ENCODE peak calls at places on chromosomes 16 and 17, in five cellular contexts. One of them, this sample, is unnamed.
A peak's percentile ranks its signal among the peaks of the same experiment; 100 is the strongest.

GRCh38 chr16:69775535-69775934 is 13.4 kb downstream of the WWP2 start:
- DNase-seq in thoracic aorta: no peak
- DNase-seq in CD4-positive, alpha-beta T cell: no peak
- DNase-seq in fibroblast of the aortic adventitia: no peak
- DNase-seq in esophagus squamous epithelium: no peak
- DNase-seq in this sample: no peak

GRCh38 chr16:27455700-27456099 is 53.7 kb downstream of the IL21R start:
- DNase-seq in esophagus squamous epithelium: no peak
- DNase-seq in thoracic aorta: no peak
- DNase-seq in fibroblast of the aortic adventitia: no peak
- DNase-seq in CD4-positive, alpha-beta T cell: no peak
- DNase-seq in this sample: peak; percentile 43

GRCh38 chr17:8959312-8959918 is 6.1 kb downstream of the PIK3R5 start:
- DNase-seq in thoracic aorta: no peak
- DNase-seq in esophagus squamous epithelium: no peak
- DNase-seq in fibroblast of the aortic adventitia: no peak
- DNase-seq in CD4-positive, alpha-beta T cell: no peak
- DNase-seq in this sample: no peak

GRCh38 chr16:65525743-65526142 is 403.9 kb upstream of the CDH11 start:
- DNase-seq in fibroblast of the aortic adventitia: no peak
- DNase-seq in CD4-positive, alpha-beta T cell: no peak
- DNase-seq in thoracic aorta: no peak
- DNase-seq in esophagus squamous epithelium: no peak
- DNase-seq in this sample: no peak

GRCh38 chr17:12530126-12530525 is 135.6 kb upstream of the MYOCD start:
- DNase-seq in esophagus squamous epithelium: no peak
- DNase-seq in CD4-positive, alpha-beta T cell: no peak
- DNase-seq in thoracic aorta: no peak
- DNase-seq in fibroblast of the aortic adventitia: no peak
- DNase-seq in this sample: no peak

GRCh38 chr17:49998836-49999511 is 4.0 kb upstream of the DLX3 start:
- DNase-seq in esophagus squamous epithelium: no peak
- DNase-seq in CD4-positive, alpha-beta T cell: no peak
- DNase-seq in thoracic aorta: no peak
- DNase-seq in fibroblast of the aortic adventitia: no peak
- DNase-seq in this sample: no peak

GRCh38 chr16:55370762-55371482 is 46.9 kb downstream of the IRX6 start:
- DNase-seq in thoracic aorta: peak; percentile 13
- DNase-seq in CD4-positive, alpha-beta T cell: no peak
- DNase-seq in esophagus squamous epithelium: no peak
- DNase-seq in fibroblast of the aortic adventitia: peak; percentile 37
- DNase-seq in this sample: peak; percentile 31

GRCh38 chr16:28189237-28189636 is 22.5 kb downstream of the XPO6 start:
- DNase-seq in CD4-positive, alpha-beta T cell: peak; percentile 18
- DNase-seq in esophagus squamous epithelium: no peak
- DNase-seq in fibroblast of the aortic adventitia: no peak
- DNase-seq in thoracic aorta: no peak
- DNase-seq in this sample: no peak

GRCh38 chr17:29930399-29931010 is 477 bp upstream of the SSH2 start:
- DNase-seq in fibroblast of the aortic adventitia: peak; percentile 68
- DNase-seq in esophagus squamous epithelium: no peak
- DNase-seq in CD4-positive, alpha-beta T cell: no peak
- DNase-seq in thoracic aorta: no peak
- DNase-seq in this sample: no peak

GRCh38 chr17:77409282-77410161 is 268.8 kb downstream of the SEC14L1 start:
- DNase-seq in esophagus squamous epithelium: no peak
- DNase-seq in thoracic aorta: peak; percentile 71
- DNase-seq in CD4-positive, alpha-beta T cell: no peak
- DNase-seq in fibroblast of the aortic adventitia: peak; percentile 77
- DNase-seq in this sample: peak; percentile 24

GRCh38 chr16:4113358-4114256 is 2.6 kb downstream of the ADCY9 start:
- DNase-seq in fibroblast of the aortic adventitia: peak; percentile 32
- DNase-seq in esophagus squamous epithelium: no peak
- DNase-seq in CD4-positive, alpha-beta T cell: no peak
- DNase-seq in thoracic aorta: no peak
- DNase-seq in this sample: no peak

GRCh38 chr17:13539421-13539820 is 62.3 kb downstream of the HS3ST3A1 start:
- DNase-seq in CD4-positive, alpha-beta T cell: no peak
- DNase-seq in fibroblast of the aortic adventitia: no peak
- DNase-seq in thoracic aorta: no peak
- DNase-seq in esophagus squamous epithelium: no peak
- DNase-seq in this sample: no peak

GRCh38 chr17:67180275-67180674 is 64.7 kb downstream of the HELZ start:
- DNase-seq in thoracic aorta: no peak
- DNase-seq in fibroblast of the aortic adventitia: no peak
- DNase-seq in esophagus squamous epithelium: no peak
- DNase-seq in CD4-positive, alpha-beta T cell: no peak
- DNase-seq in this sample: no peak

GRCh38 chr16:48511071-48511540 is 98.9 kb downstream of the N4BP1 start:
- DNase-seq in thoracic aorta: no peak
- DNase-seq in esophagus squamous epithelium: no peak
- DNase-seq in CD4-positive, alpha-beta T cell: no peak
- DNase-seq in fibroblast of the aortic adventitia: peak; percentile 92
- DNase-seq in this sample: peak; percentile 10

GRCh38 chr16:6836771-6837170 is 495.9 kb upstream of the RBFOX1 start:
- DNase-seq in fibroblast of the aortic adventitia: no peak
- DNase-seq in thoracic aorta: no peak
- DNase-seq in CD4-positive, alpha-beta T cell: no peak
- DNase-seq in esophagus squamous epithelium: no peak
- DNase-seq in this sample: no peak

GRCh38 chr16:56388209-56388608 is 37.1 kb downstream of the AMFR start:
- DNase-seq in esophagus squamous epithelium: no peak
- DNase-seq in CD4-positive, alpha-beta T cell: no peak
- DNase-seq in fibroblast of the aortic adventitia: no peak
- DNase-seq in thoracic aorta: no peak
- DNase-seq in this sample: peak; percentile 43

GRCh38 chr17:82041139-82041814 is 3.8 kb upstream of the DCXR start:
- DNase-seq in thoracic aorta: no peak
- DNase-seq in esophagus squamous epithelium: no peak
- DNase-seq in fibroblast of the aortic adventitia: no peak
- DNase-seq in CD4-positive, alpha-beta T cell: no peak
- DNase-seq in this sample: no peak

GRCh38 chr16:28477311-28477920 is 5.3 kb upstream of the NPIPB7 start:
- DNase-seq in esophagus squamous epithelium: no peak
- DNase-seq in fibroblast of the aortic adventitia: no peak
- DNase-seq in thoracic aorta: no peak
- DNase-seq in CD4-positive, alpha-beta T cell: no peak
- DNase-seq in this sample: no peak

GRCh38 chr17:49963277-49963625 is 5.7 kb upstream of the DLX4 start:
- DNase-seq in esophagus squamous epithelium: no peak
- DNase-seq in CD4-positive, alpha-beta T cell: no peak
- DNase-seq in fibroblast of the aortic adventitia: no peak
- DNase-seq in thoracic aorta: no peak
- DNase-seq in this sample: no peak

GRCh38 chr17:9322298-9322697 is 253.3 kb downstream of the STX8 start:
- DNase-seq in thoracic aorta: no peak
- DNase-seq in esophagus squamous epithelium: no peak
- DNase-seq in fibroblast of the aortic adventitia: no peak
- DNase-seq in CD4-positive, alpha-beta T cell: no peak
- DNase-seq in this sample: no peak

GRCh38 chr16:11257131-11257938 is 1.3 kb upstream of the SOCS1 start:
- DNase-seq in esophagus squamous epithelium: no peak
- DNase-seq in thoracic aorta: no peak
- DNase-seq in CD4-positive, alpha-beta T cell: peak; percentile 51
- DNase-seq in fibroblast of the aortic adventitia: peak; percentile 82
- DNase-seq in this sample: peak; percentile 80

GRCh38 chr16:11256657-11257130 is 690 bp upstream of the SOCS1 start:
- DNase-seq in esophagus squamous epithelium: no peak
- DNase-seq in thoracic aorta: no peak
- DNase-seq in fibroblast of the aortic adventitia: peak; percentile 39
- DNase-seq in CD4-positive, alpha-beta T cell: peak; percentile 9
- DNase-seq in this sample: no peak

GRCh38 chr16:11253995-11254912 is 1.8 kb downstream of the SOCS1 start:
- DNase-seq in CD4-positive, alpha-beta T cell: no peak
- DNase-seq in fibroblast of the aortic adventitia: no peak
- DNase-seq in thoracic aorta: no peak
- DNase-seq in esophagus squamous epithelium: no peak
- DNase-seq in this sample: no peak

GRCh38 chr16:11254913-11255736 is 879 bp downstream of the SOCS1 start:
- DNase-seq in thoracic aorta: no peak
- DNase-seq in fibroblast of the aortic adventitia: peak; percentile 40
- DNase-seq in esophagus squamous epithelium: no peak
- DNase-seq in CD4-positive, alpha-beta T cell: peak; percentile 54
- DNase-seq in this sample: no peak

DNA sequence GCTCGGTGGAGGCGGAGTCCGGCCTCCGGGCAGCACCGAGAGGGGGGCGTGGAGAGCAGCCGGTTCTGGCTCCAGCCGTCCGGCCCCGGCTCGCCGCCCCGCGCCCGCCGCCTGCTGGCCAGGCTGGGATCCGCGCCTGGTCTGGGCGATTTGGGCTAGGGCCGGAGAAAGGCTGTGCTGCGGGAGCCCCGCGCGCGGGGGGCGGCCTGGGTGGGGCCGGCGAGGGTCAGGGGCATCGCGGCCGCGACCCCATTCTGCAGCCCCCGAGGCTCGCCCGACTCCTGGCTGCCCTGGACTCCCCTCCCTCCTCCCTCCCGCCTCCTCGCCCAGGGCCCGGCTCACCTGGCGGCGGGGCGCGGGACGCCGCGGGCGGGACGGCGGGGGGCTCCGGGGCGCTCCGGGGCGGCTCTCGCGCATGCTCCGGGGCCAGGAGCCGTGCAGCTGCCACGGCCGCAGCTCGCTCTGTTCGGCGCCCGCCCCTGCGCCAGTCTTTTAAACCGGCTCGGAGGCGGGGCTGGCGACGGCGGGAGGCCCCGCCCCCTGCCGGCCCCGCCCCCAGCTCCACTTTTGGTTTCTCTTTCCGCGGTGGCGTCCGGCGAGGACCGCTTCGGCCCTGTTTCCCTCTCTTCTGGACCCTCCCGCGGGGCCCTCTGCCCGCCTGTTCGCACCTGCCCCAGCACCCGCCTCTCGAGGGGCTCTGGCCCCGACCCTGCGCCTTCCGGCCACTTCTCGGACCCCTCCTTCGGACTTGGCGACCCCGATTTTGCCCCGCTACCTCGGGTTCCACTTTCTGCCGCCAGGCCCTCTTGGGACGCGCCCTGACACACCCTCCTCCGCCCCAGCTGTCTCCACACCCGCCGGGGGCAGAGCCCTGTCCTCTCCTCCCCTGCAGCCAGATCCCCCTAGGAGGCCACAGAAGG is at the start of gene SOCS1:
- DNase-seq in fibroblast of the aortic adventitia: peak; percentile 82
- DNase-seq in esophagus squamous epithelium: no peak
- DNase-seq in thoracic aorta: no peak
- DNase-seq in CD4-positive, alpha-beta T cell: peak; percentile 83
- DNase-seq in this sample: peak; percentile 74
- TF ChIP-seq CTCF in fibroblast of the aortic adventitia: peak; percentile 66
- TF ChIP-seq CTCF in esophagus squamous epithelium: peak; percentile 84
- TF ChIP-seq CTCF in thoracic aorta: peak; percentile 92
- TF ChIP-seq CTCF in CD4-positive, alpha-beta T cell: peak; percentile 75
- TF ChIP-seq CTCF in this sample: peak; percentile 58

GRCh38 chr17:57572600-57572999 is 172.5 kb downstream of the CCDC182 start:
- DNase-seq in fibroblast of the aortic adventitia: no peak
- DNase-seq in esophagus squamous epithelium: no peak
- DNase-seq in thoracic aorta: no peak
- DNase-seq in CD4-positive, alpha-beta T cell: no peak
- DNase-seq in this sample: no peak

GRCh38 chr17:57570740-57571344 is 174.3 kb downstream of the CCDC182 start:
- DNase-seq in esophagus squamous epithelium: no peak
- DNase-seq in fibroblast of the aortic adventitia: peak; percentile 24
- DNase-seq in thoracic aorta: no peak
- DNase-seq in CD4-positive, alpha-beta T cell: no peak
- DNase-seq in this sample: no peak

GRCh38 chr17:57576744-57577143 is 168.4 kb downstream of the CCDC182 start:
- DNase-seq in fibroblast of the aortic adventitia: no peak
- DNase-seq in esophagus squamous epithelium: no peak
- DNase-seq in CD4-positive, alpha-beta T cell: no peak
- DNase-seq in thoracic aorta: no peak
- DNase-seq in this sample: no peak

GRCh38 chr17:57572062-57572461 is 173.0 kb downstream of the CCDC182 start:
- DNase-seq in thoracic aorta: no peak
- DNase-seq in fibroblast of the aortic adventitia: no peak
- DNase-seq in CD4-positive, alpha-beta T cell: no peak
- DNase-seq in esophagus squamous epithelium: no peak
- DNase-seq in this sample: no peak

DNA sequence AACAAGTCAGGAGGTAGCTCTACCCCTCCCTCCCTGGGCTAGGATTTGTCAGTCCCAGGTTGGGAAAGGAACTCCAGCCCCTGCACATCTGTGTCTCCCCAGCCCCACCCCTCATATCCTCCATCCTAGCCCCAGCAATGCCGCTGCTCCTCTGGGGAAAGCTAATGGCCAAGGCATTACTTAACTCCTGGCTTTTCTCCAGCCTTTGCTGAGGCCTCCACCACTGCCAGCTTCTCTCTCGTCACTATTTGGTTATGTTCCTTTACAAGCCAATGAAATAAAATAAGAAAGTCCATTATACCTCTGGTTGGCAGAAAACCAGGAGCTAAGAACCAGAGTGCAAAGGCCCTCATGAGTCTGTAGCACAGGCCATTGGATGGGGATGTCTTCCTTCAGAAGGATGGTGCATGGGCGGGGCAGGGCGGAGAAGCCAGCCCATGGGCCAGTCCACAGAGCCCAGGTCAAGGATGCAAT is 171.0 kb downstream of the CCDC182 start:
- DNase-seq in fibroblast of the aortic adventitia: peak; percentile 78
- DNase-seq in thoracic aorta: no peak
- DNase-seq in esophagus squamous epithelium: no peak
- DNase-seq in CD4-positive, alpha-beta T cell: no peak
- DNase-seq in this sample: no peak
- TF ChIP-seq CTCF in fibroblast of the aortic adventitia: no peak
- TF ChIP-seq CTCF in thoracic aorta: no peak
- TF ChIP-seq CTCF in esophagus squamous epithelium: no peak
- TF ChIP-seq CTCF in CD4-positive, alpha-beta T cell: no peak
- TF ChIP-seq CTCF in this sample: no peak

DNA sequence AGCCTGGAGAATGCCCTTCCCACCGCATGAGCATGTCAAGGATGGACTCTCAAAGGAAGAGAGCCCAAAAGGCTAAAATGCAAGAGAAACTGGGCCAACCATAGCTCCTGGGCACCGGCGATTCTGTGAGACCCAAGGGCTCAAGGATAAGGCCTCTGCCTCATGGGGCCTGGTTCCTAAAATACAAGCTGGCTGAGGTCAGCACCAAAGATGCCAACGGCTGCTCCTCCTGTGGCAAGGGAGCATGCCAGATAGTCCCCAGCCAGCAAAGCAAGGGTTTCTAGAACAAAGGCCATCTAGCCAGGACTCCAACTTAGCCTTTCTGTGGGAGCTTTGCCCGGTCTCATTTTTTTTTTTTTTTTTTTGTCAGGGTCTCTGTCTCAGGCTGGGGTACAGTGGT is 20.1 kb downstream of the GPRC5B start:
- DNase-seq in esophagus squamous epithelium: no peak
- DNase-seq in CD4-positive, alpha-beta T cell: no peak
- DNase-seq in thoracic aorta: no peak
- DNase-seq in fibroblast of the aortic adventitia: no peak
- DNase-seq in this sample: no peak
- TF ChIP-seq CTCF in esophagus squamous epithelium: no peak
- TF ChIP-seq CTCF in CD4-positive, alpha-beta T cell: no peak
- TF ChIP-seq CTCF in thoracic aorta: no peak
- TF ChIP-seq CTCF in fibroblast of the aortic adventitia: no peak
- TF ChIP-seq CTCF in this sample: no peak

DNA sequence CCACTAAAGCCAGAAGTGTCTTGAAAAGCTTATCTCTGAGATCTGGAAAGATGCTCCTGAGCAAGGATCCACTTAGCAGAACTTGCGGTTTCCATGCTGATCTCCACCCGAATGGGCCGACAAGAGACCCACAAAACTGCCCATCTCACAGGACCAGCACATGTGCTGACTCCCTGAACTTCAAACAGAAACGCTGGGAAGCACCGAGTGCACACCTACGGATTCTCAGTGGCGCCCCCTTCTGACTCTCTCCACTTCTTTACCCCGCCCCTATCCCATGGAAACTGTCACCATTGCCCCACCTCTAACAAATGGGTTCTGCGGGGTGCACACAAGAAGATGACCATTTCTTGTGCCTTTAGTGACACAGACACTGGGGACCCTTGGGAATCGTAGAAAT is 21.4 kb downstream of the CDRT4 start:
- DNase-seq in fibroblast of the aortic adventitia: no peak
- DNase-seq in thoracic aorta: no peak
- DNase-seq in CD4-positive, alpha-beta T cell: no peak
- DNase-seq in esophagus squamous epithelium: no peak
- DNase-seq in this sample: no peak
- TF ChIP-seq CTCF in fibroblast of the aortic adventitia: no peak
- TF ChIP-seq CTCF in thoracic aorta: no peak
- TF ChIP-seq CTCF in CD4-positive, alpha-beta T cell: no peak
- TF ChIP-seq CTCF in esophagus squamous epithelium: peak; percentile 7
- TF ChIP-seq CTCF in this sample: peak; percentile 23